ENCODE peak calls at places on chromosome 18, in seven cellular contexts. One of them, this sample, is unnamed.

GRCh38 chr18:45738660-45739059 is 14.7 kb downstream of the SLC14A1 start:
- DNase-seq in uterus: no peak
- DNase-seq in A549: peak
- DNase-seq in esophagus squamous epithelium: no peak
- DNase-seq in lower leg skin: no peak
- DNase-seq in H54: no peak
- DNase-seq in sigmoid colon: no peak
- DNase-seq in this sample: no peak

GRCh38 chr18:59617468-59617932 is 79.7 kb downstream of the CCBE1 start:
- DNase-seq in uterus: no peak
- DNase-seq in esophagus squamous epithelium: no peak
- DNase-seq in A549: no peak
- DNase-seq in sigmoid colon: no peak
- DNase-seq in H54: no peak
- DNase-seq in lower leg skin: no peak
- DNase-seq in this sample: no peak

GRCh38 chr18:59961086-59961485 is 61.3 kb downstream of the PMAIP1 start:
- DNase-seq in H54: no peak
- DNase-seq in A549: no peak
- DNase-seq in lower leg skin: no peak
- DNase-seq in esophagus squamous epithelium: no peak
- DNase-seq in sigmoid colon: no peak
- DNase-seq in uterus: no peak
- DNase-seq in this sample: no peak

GRCh38 chr18:79380816-79381806 is 14.6 kb upstream of the NFATC1 start:
- DNase-seq in lower leg skin: peak
- DNase-seq in sigmoid colon: peak
- DNase-seq in H54: no peak
- DNase-seq in A549: peak
- DNase-seq in uterus: peak
- DNase-seq in esophagus squamous epithelium: no peak
- DNase-seq in this sample: peak

GRCh38 chr18:79525556-79526467 is 130.1 kb downstream of the NFATC1 start:
- DNase-seq in lower leg skin: peak
- DNase-seq in uterus: peak
- DNase-seq in esophagus squamous epithelium: no peak
- DNase-seq in H54: no peak
- DNase-seq in A549: no peak
- DNase-seq in sigmoid colon: peak
- DNase-seq in this sample: peak

GRCh38 chr18:60541661-60542060 is 169.1 kb upstream of the MC4R start:
- DNase-seq in H54: no peak
- DNase-seq in sigmoid colon: no peak
- DNase-seq in uterus: no peak
- DNase-seq in A549: no peak
- DNase-seq in lower leg skin: no peak
- DNase-seq in esophagus squamous epithelium: no peak
- DNase-seq in this sample: no peak

GRCh38 chr18:7221424-7222155 is 9.3 kb upstream of the LRRC30 start:
- DNase-seq in sigmoid colon: no peak
- DNase-seq in uterus: no peak
- DNase-seq in lower leg skin: no peak
- DNase-seq in esophagus squamous epithelium: no peak
- DNase-seq in H54: peak
- DNase-seq in A549: peak
- DNase-seq in this sample: no peak

GRCh38 chr18:21489119-21489750 is 111.3 kb downstream of the ESCO1 start:
- DNase-seq in lower leg skin: peak
- DNase-seq in A549: peak
- DNase-seq in sigmoid colon: no peak
- DNase-seq in esophagus squamous epithelium: no peak
- DNase-seq in H54: peak
- DNase-seq in uterus: no peak
- DNase-seq in this sample: peak

GRCh38 chr18:12027046-12027445 is 45.7 kb downstream of the IMPA2 start:
- DNase-seq in esophagus squamous epithelium: no peak
- DNase-seq in sigmoid colon: peak
- DNase-seq in A549: no peak
- DNase-seq in uterus: no peak
- DNase-seq in H54: no peak
- DNase-seq in lower leg skin: no peak
- DNase-seq in this sample: peak

GRCh38 chr18:44733069-44733753 is 52.5 kb downstream of the SETBP1 start:
- DNase-seq in H54: no peak
- DNase-seq in A549: peak
- DNase-seq in uterus: peak
- DNase-seq in lower leg skin: no peak
- DNase-seq in sigmoid colon: no peak
- DNase-seq in esophagus squamous epithelium: no peak
- DNase-seq in this sample: no peak

GRCh38 chr18:46054956-46055831 is 16.9 kb downstream of the PSTPIP2 start:
- DNase-seq in uterus: no peak
- DNase-seq in sigmoid colon: no peak
- DNase-seq in A549: no peak
- DNase-seq in H54: no peak
- DNase-seq in lower leg skin: no peak
- DNase-seq in esophagus squamous epithelium: no peak
- DNase-seq in this sample: no peak

GRCh38 chr18:45044787-45045186 is 364.1 kb downstream of the SETBP1 start:
- DNase-seq in sigmoid colon: no peak
- DNase-seq in A549: no peak
- DNase-seq in esophagus squamous epithelium: no peak
- DNase-seq in uterus: no peak
- DNase-seq in H54: no peak
- DNase-seq in lower leg skin: no peak
- DNase-seq in this sample: no peak

GRCh38 chr18:44887227-44887631 is 206.5 kb downstream of the SETBP1 start:
- DNase-seq in esophagus squamous epithelium: no peak
- DNase-seq in sigmoid colon: no peak
- DNase-seq in uterus: no peak
- DNase-seq in lower leg skin: no peak
- DNase-seq in H54: no peak
- DNase-seq in A549: no peak
- DNase-seq in this sample: peak

GRCh38 chr18:59208602-59209001 is 11.4 kb upstream of the GRP start:
- DNase-seq in H54: no peak
- DNase-seq in lower leg skin: no peak
- DNase-seq in uterus: no peak
- DNase-seq in esophagus squamous epithelium: no peak
- DNase-seq in sigmoid colon: no peak
- DNase-seq in A549: no peak
- DNase-seq in this sample: no peak

GRCh38 chr18:71784777-71785176 is 759.4 kb downstream of the CBLN2 start:
- DNase-seq in sigmoid colon: no peak
- DNase-seq in A549: peak
- DNase-seq in H54: no peak
- DNase-seq in uterus: no peak
- DNase-seq in lower leg skin: no peak
- DNase-seq in esophagus squamous epithelium: no peak
- DNase-seq in this sample: no peak

GRCh38 chr18:68733693-68734092 is 18.8 kb upstream of the TMX3 start:
- DNase-seq in A549: peak
- DNase-seq in H54: no peak
- DNase-seq in uterus: no peak
- DNase-seq in lower leg skin: no peak
- DNase-seq in sigmoid colon: no peak
- DNase-seq in esophagus squamous epithelium: no peak
- DNase-seq in this sample: no peak

GRCh38 chr18:57443716-57444115 is 8.5 kb downstream of the ONECUT2 start:
- DNase-seq in uterus: no peak
- DNase-seq in H54: no peak
- DNase-seq in esophagus squamous epithelium: no peak
- DNase-seq in lower leg skin: no peak
- DNase-seq in sigmoid colon: no peak
- DNase-seq in A549: no peak
- DNase-seq in this sample: no peak

GRCh38 chr18:25076980-25077780 is 274.8 kb downstream of the ZNF521 start:
- DNase-seq in sigmoid colon: no peak
- DNase-seq in H54: no peak
- DNase-seq in A549: no peak
- DNase-seq in lower leg skin: no peak
- DNase-seq in uterus: no peak
- DNase-seq in esophagus squamous epithelium: no peak
- DNase-seq in this sample: no peak

GRCh38 chr18:13612111-13612997 is 114.0 kb downstream of the FAM210A start:
- DNase-seq in A549: no peak
- DNase-seq in H54: no peak
- DNase-seq in lower leg skin: no peak
- DNase-seq in uterus: no peak
- DNase-seq in esophagus squamous epithelium: peak
- DNase-seq in sigmoid colon: peak
- DNase-seq in this sample: peak
- TF ChIP-seq POLR2A in A549: no peak
- TF ChIP-seq POLR2A in H54: no peak
- TF ChIP-seq POLR2A in lower leg skin: no peak
- TF ChIP-seq POLR2A in uterus: no peak
- TF ChIP-seq POLR2A in esophagus squamous epithelium: no peak
- TF ChIP-seq POLR2A in sigmoid colon: no peak
- TF ChIP-seq POLR2A in this sample: no peak

GRCh38 chr18:76476665-76477561 is 18.1 kb downstream of the ZNF516 start:
- DNase-seq in A549: peak
- DNase-seq in sigmoid colon: no peak
- DNase-seq in uterus: no peak
- DNase-seq in esophagus squamous epithelium: no peak
- DNase-seq in H54: no peak
- DNase-seq in lower leg skin: no peak
- DNase-seq in this sample: no peak
- TF ChIP-seq POLR2A in A549: no peak
- TF ChIP-seq POLR2A in sigmoid colon: no peak
- TF ChIP-seq POLR2A in uterus: no peak
- TF ChIP-seq POLR2A in esophagus squamous epithelium: no peak
- TF ChIP-seq POLR2A in H54: no peak
- TF ChIP-seq POLR2A in lower leg skin: no peak
- TF ChIP-seq POLR2A in this sample: no peak

GRCh38 chr18:51196811-51197660 is 445 bp downstream of the MEX3C start:
- DNase-seq in esophagus squamous epithelium: no peak
- DNase-seq in lower leg skin: peak
- DNase-seq in A549: peak
- DNase-seq in uterus: peak
- DNase-seq in sigmoid colon: peak
- DNase-seq in H54: no peak
- DNase-seq in this sample: peak
- TF ChIP-seq POLR2A in esophagus squamous epithelium: no peak
- TF ChIP-seq POLR2A in lower leg skin: no peak
- TF ChIP-seq POLR2A in A549: no peak
- TF ChIP-seq POLR2A in uterus: peak
- TF ChIP-seq POLR2A in sigmoid colon: peak
- TF ChIP-seq POLR2A in H54: peak
- TF ChIP-seq POLR2A in this sample: no peak

DNA sequence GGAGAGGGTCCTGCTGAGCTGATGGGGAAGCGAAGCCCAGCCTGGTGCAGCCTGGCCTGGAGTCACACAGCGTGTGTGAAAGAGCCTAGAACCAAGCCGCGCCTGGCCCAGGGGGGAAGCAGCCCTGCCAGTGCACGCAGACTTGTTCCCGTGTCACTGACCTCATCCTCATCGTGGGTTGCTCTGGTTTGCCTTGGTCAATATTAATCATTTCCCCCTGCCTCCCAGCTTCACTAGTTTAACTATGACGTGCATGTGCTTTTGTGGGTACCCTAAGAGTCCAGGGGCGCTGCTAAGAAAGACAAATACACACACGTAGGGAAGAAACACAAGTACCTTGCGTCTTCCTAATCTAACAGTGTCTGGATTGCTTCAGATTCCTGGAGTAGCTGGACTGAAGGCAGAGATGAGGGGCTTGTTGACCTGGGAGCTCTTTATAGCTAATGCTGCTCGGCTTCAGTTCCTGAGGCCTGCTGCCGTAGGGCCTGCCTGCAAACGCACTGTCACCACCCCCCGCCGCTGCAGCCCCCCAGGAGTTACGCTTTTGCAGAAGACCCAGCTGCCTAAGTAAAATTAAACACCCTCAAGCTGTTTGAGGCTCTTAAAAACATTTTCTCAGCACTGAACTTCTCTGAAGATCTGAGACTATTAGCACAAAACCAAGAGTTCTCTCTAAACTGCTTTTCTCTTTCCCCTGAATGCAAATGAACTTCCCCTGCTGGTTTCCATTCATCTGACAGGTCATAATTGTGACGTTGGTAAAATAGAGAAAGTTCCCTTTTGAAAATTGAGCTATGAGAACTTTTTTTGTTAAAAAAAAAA is 159.2 kb downstream of the FAM210A start:
- DNase-seq in lower leg skin: peak
- DNase-seq in A549: no peak
- DNase-seq in esophagus squamous epithelium: no peak
- DNase-seq in sigmoid colon: peak
- DNase-seq in H54: no peak
- DNase-seq in uterus: no peak
- DNase-seq in this sample: no peak
- TF ChIP-seq POLR2A in lower leg skin: no peak
- TF ChIP-seq POLR2A in A549: no peak
- TF ChIP-seq POLR2A in esophagus squamous epithelium: no peak
- TF ChIP-seq POLR2A in sigmoid colon: no peak
- TF ChIP-seq POLR2A in H54: no peak
- TF ChIP-seq POLR2A in uterus: no peak
- TF ChIP-seq POLR2A in this sample: no peak

GRCh38 chr18:24014986-24015896 is 687 bp downstream of the TTC39C start:
- DNase-seq in lower leg skin: peak
- DNase-seq in uterus: peak
- DNase-seq in esophagus squamous epithelium: no peak
- DNase-seq in H54: peak
- DNase-seq in sigmoid colon: peak
- DNase-seq in A549: peak
- DNase-seq in this sample: peak
- TF ChIP-seq POLR2A in lower leg skin: no peak
- TF ChIP-seq POLR2A in uterus: no peak
- TF ChIP-seq POLR2A in esophagus squamous epithelium: no peak
- TF ChIP-seq POLR2A in H54: no peak
- TF ChIP-seq POLR2A in sigmoid colon: no peak
- TF ChIP-seq POLR2A in A549: no peak
- TF ChIP-seq POLR2A in this sample: no peak

GRCh38 chr18:35458677-35459441 is 38.9 kb downstream of the INO80C start:
- DNase-seq in sigmoid colon: peak
- DNase-seq in H54: peak
- DNase-seq in A549: peak
- DNase-seq in lower leg skin: no peak
- DNase-seq in uterus: peak
- DNase-seq in esophagus squamous epithelium: no peak
- DNase-seq in this sample: peak
- TF ChIP-seq POLR2A in sigmoid colon: no peak
- TF ChIP-seq POLR2A in H54: no peak
- TF ChIP-seq POLR2A in A549: no peak
- TF ChIP-seq POLR2A in lower leg skin: no peak
- TF ChIP-seq POLR2A in uterus: no peak
- TF ChIP-seq POLR2A in esophagus squamous epithelium: no peak
- TF ChIP-seq POLR2A in this sample: no peak

GRCh38 chr18:26133652-26134051 is at the start of gene PSMA8:
- DNase-seq in sigmoid colon: no peak
- DNase-seq in H54: no peak
- DNase-seq in A549: no peak
- DNase-seq in esophagus squamous epithelium: no peak
- DNase-seq in lower leg skin: no peak
- DNase-seq in uterus: no peak
- DNase-seq in this sample: no peak
- TF ChIP-seq POLR2A in sigmoid colon: no peak
- TF ChIP-seq POLR2A in H54: no peak
- TF ChIP-seq POLR2A in A549: no peak
- TF ChIP-seq POLR2A in esophagus squamous epithelium: no peak
- TF ChIP-seq POLR2A in lower leg skin: no peak
- TF ChIP-seq POLR2A in uterus: no peak
- TF ChIP-seq POLR2A in this sample: no peak

GRCh38 chr18:64276736-64277135 is 127.8 kb upstream of the LINC00305 start:
- DNase-seq in esophagus squamous epithelium: no peak
- DNase-seq in lower leg skin: no peak
- DNase-seq in H54: no peak
- DNase-seq in uterus: no peak
- DNase-seq in sigmoid colon: no peak
- DNase-seq in A549: no peak
- DNase-seq in this sample: no peak
- TF ChIP-seq POLR2A in esophagus squamous epithelium: no peak
- TF ChIP-seq POLR2A in lower leg skin: no peak
- TF ChIP-seq POLR2A in H54: no peak
- TF ChIP-seq POLR2A in uterus: no peak
- TF ChIP-seq POLR2A in sigmoid colon: no peak
- TF ChIP-seq POLR2A in A549: no peak
- TF ChIP-seq POLR2A in this sample: no peak

This sample was measured in stomach.